ENCODE peak calls at places on chromosomes 11 and 22, in eight cellular contexts. F is ELR; P is Peyer's patch; J is NCI-H1417; X is AG20443; M is choroid plexus epithelial cell; S is activated effector memory CD4-positive, alpha-beta T cell treated with anti-CD3 and anti-CD28 coated beads, Interleukin-2, amount 50 U/mL, for 16 hours; Z is T-cell. T is an unnamed sample.

GRCh38 chr22:19941365-19942070 is at the start of the genes COMT and TXNRD2:
- DNase-seq in F (peak), M (peak), P (peak), X (peak), J (peak), Z (peak), S (peak), T (peak)

GRCh38 chr11:17930544-17931144 is 82.2 kb downstream of the SERGEF start:
- DNase-seq in X (no peak), Z (no peak), F (no peak), S (no peak), P (no peak), J (peak), M (no peak), T (no peak)

GRCh38 chr11:106399075-106399500 is 321.6 kb downstream of the AASDHPPT start:
- DNase-seq in X (peak), F (peak), P (no peak), Z (no peak), M (peak), J (no peak), S (no peak), T (no peak)

GRCh38 chr11:117663389-117663788 is 133.6 kb downstream of the DSCAML1 start:
- DNase-seq in S (no peak), M (no peak), P (no peak), J (peak), X (no peak), F (no peak), Z (no peak), T (no peak)

GRCh38 chr11:68506908-68507307 is 46.4 kb downstream of the PPP6R3 start:
- DNase-seq in F (peak), J (peak), S (no peak), X (no peak), P (no peak), M (no peak), Z (no peak), T (no peak)

GRCh38 chr22:22014285-22014659 is 31.7 kb upstream of the TOP3B start:
- DNase-seq in S (no peak), M (no peak), F (no peak), P (no peak), X (no peak), Z (no peak), J (no peak), T (no peak)

GRCh38 chr11:92681606-92682005 is 287.8 kb upstream of the MTNR1B start:
- DNase-seq in S (no peak), P (no peak), J (no peak), Z (no peak), X (no peak), F (no peak), M (no peak), T (no peak)

GRCh38 chr22:36660510-36660840 is 43.1 kb downstream of the CACNG2 start:
- DNase-seq in F (no peak), J (no peak), P (no peak), Z (no peak), M (no peak), X (no peak), S (no peak), T (no peak)

GRCh38 chr22:16960884-16961249 is 47.2 kb downstream of the GAB4 start:
- DNase-seq in P (no peak), Z (no peak), J (no peak), S (no peak), F (no peak), X (peak), M (no peak), T (no peak)

GRCh38 chr11:119319702-119320592 is 3.0 kb upstream of the MCAM start:
- DNase-seq in M (no peak), X (no peak), P (no peak), S (no peak), F (no peak), J (no peak), Z (no peak), T (no peak)

GRCh38 chr11:117256573-117256972 is 24.1 kb downstream of the RNF214 start:
- DNase-seq in S (no peak), F (peak), X (peak), J (no peak), M (peak), Z (no peak), P (no peak), T (no peak)

GRCh38 chr11:118281284-118281683 is 17.2 kb upstream of the MPZL2 start:
- DNase-seq in Z (no peak), X (no peak), J (no peak), F (no peak), S (no peak), M (no peak), P (no peak), T (peak)

GRCh38 chr11:22807855-22808558 is 21.6 kb downstream of the SVIP start:
- DNase-seq in J (no peak), S (no peak), P (no peak), M (peak), Z (no peak), F (peak), X (no peak), T (no peak)

GRCh38 chr22:38870791-38871359 is 1.1 kb downstream of the CBX6 start:
- DNase-seq in P (no peak), M (no peak), F (no peak), Z (no peak), X (peak), S (no peak), J (no peak), T (no peak)

GRCh38 chr22:50197000-50197800 is 3.6 kb upstream of the SELENOO start:
- DNase-seq in X (no peak), F (no peak), Z (no peak), M (no peak), P (no peak), S (no peak), J (no peak), T (no peak)

GRCh38 chr11:81915045-81915444 is 818.6 kb downstream of the FAM181B start:
- DNase-seq in M (peak), Z (no peak), X (no peak), P (no peak), F (no peak), S (no peak), J (peak), T (no peak)

GRCh38 chr11:16969010-16970004 is 44.9 kb downstream of the PLEKHA7 start:
- DNase-seq in X (no peak), Z (no peak), J (no peak), M (no peak), F (no peak), P (no peak), S (no peak), T (no peak)

T was measured in CD4-positive, alpha-beta memory T cell.